ENCODE peak calls at places on chromosome 7, in seven cellular contexts. N is T-helper 9 cell, V is fibroblast of the conjunctiva, Z is ovary, R is GM23248, P is fibroblast of mammary gland, L is chondrocyte. H is an unnamed sample.

GRCh38 chr7:142917447-142917846 is 16.1 kb downstream of the TRPV5 start:
- DNase-seq in N (no peak), V (no peak), Z (no peak), R (no peak), P (no peak), L (no peak), H (no peak)

GRCh38 chr7:17633099-17633498 is 307.2 kb downstream of the SNX13 start:
- DNase-seq in N (no peak), V (no peak), Z (no peak), R (peak), P (peak), L (no peak), H (no peak)

GRCh38 chr7:55539380-55539779 is 32.9 kb downstream of the VOPP1 start:
- DNase-seq in N (no peak), V (no peak), Z (no peak), R (no peak), P (no peak), L (no peak), H (no peak)

GRCh38 chr7:98418636-98419315 is 17.9 kb upstream of the BAIAP2L1 start:
- DNase-seq in N (no peak), V (peak), Z (no peak), R (peak), P (peak), L (no peak), H (no peak)

GRCh38 chr7:40865441-40866233 is 730.8 kb downstream of the SUGCT start:
- DNase-seq in N (no peak), V (no peak), Z (no peak), R (no peak), P (no peak), L (no peak), H (no peak)

GRCh38 chr7:30914611-30915601 is 3.3 kb downstream of the AQP1 start:
- DNase-seq in N (no peak), V (peak), Z (no peak), R (peak), P (peak), L (no peak), H (no peak)

GRCh38 chr7:6705959-6706665 is 635 bp downstream of the ZNF12 start:
- DNase-seq in N (peak), V (no peak), Z (peak), R (peak), P (peak), L (peak), H (peak)

GRCh38 chr7:148095066-148095465 is 495.5 kb upstream of the C7orf33 start:
- DNase-seq in N (no peak), V (no peak), Z (peak), R (no peak), P (no peak), L (no peak), H (no peak)

GRCh38 chr7:93461350-93461749 is 113.2 kb downstream of the CALCR start:
- DNase-seq in N (no peak), V (no peak), Z (no peak), R (no peak), P (no peak), L (no peak), H (no peak)

GRCh38 chr7:92914645-92915044 is 78.3 kb upstream of the CDK6 start:
- DNase-seq in N (no peak), V (no peak), Z (no peak), R (no peak), P (no peak), L (no peak), H (no peak)

GRCh38 chr7:3482147-3482921 is 181.3 kb downstream of the SDK1 start:
- DNase-seq in N (no peak), V (peak), Z (no peak), R (peak), P (peak), L (no peak), H (no peak)

GRCh38 chr7:63012633-63013183 is 985.9 kb upstream of the ZNF722 start:
- DNase-seq in N (no peak), V (no peak), Z (no peak), R (peak), P (no peak), L (peak), H (no peak)

GRCh38 chr7:132435016-132435990 is 141.0 kb downstream of the PLXNA4 start:
- DNase-seq in N (no peak), V (no peak), Z (no peak), R (no peak), P (no peak), L (no peak), H (no peak)